ENCODE peak calls at places on chromosomes 3 and 15, in eight cellular contexts. E is breast epithelium, Z is heart left ventricle, O is fibroblast of lung, C is IMR-90, H is suprapubic skin, S is pancreas, N is lower lobe of right lung. K is an unnamed sample.

GRCh38 chr3:184145120-184145524 is 10.0 kb downstream of the EIF2B5 start:
- DNase-seq in E (peak), Z (no peak), O (peak), C (peak), H (no peak), S (no peak), N (peak), K (no peak)

GRCh38 chr3:12229144-12229871 is 59.6 kb upstream of the PPARG start:
- DNase-seq in E (peak), Z (no peak), O (no peak), C (no peak), H (no peak), S (no peak), N (no peak), K (no peak)

GRCh38 chr3:149449799-149450198 is 24.7 kb upstream of the TM4SF4 start:
- DNase-seq in E (no peak), Z (no peak), O (peak), C (peak), H (no peak), S (no peak), N (no peak), K (no peak)

GRCh38 chr3:111989061-111989678 is 9.6 kb upstream of the TAGLN3 start:
- DNase-seq in E (no peak), Z (no peak), O (peak), C (peak), H (no peak), S (no peak), N (no peak), K (no peak)

GRCh38 chr15:31269961-31270575 is 56.6 kb upstream of the KLF13 start:
- DNase-seq in E (peak), Z (peak), O (no peak), C (no peak), H (peak), S (no peak), N (no peak), K (no peak)

GRCh38 chr15:65962187-65962586 is 92.9 kb downstream of the RAB11A start:
- DNase-seq in E (no peak), Z (no peak), O (no peak), C (no peak), H (no peak), S (no peak), N (no peak), K (no peak)

GRCh38 chr3:192467230-192468186 is 259.8 kb downstream of the FGF12 start:
- DNase-seq in E (no peak), Z (peak), O (peak), C (peak), H (no peak), S (no peak), N (no peak), K (peak)

GRCh38 chr15:60854858-60855568 is 374.1 kb downstream of the RORA start:
- DNase-seq in E (no peak), Z (no peak), O (peak), C (peak), H (no peak), S (no peak), N (no peak), K (no peak)

GRCh38 chr3:21638488-21638887 is 112.5 kb downstream of the ZNF385D start:
- DNase-seq in E (no peak), Z (no peak), O (no peak), C (no peak), H (no peak), S (no peak), N (no peak), K (no peak)

GRCh38 chr3:64214002-64214696 is 11.1 kb downstream of the PRICKLE2 start:
- DNase-seq in E (peak), Z (peak), O (peak), C (peak), H (peak), S (no peak), N (peak), K (no peak)

GRCh38 chr3:64216706-64217105 is 8.6 kb downstream of the PRICKLE2 start:
- DNase-seq in E (no peak), Z (no peak), O (peak), C (peak), H (no peak), S (no peak), N (no peak), K (no peak)

GRCh38 chr3:64214697-64215018 is 10.6 kb downstream of the PRICKLE2 start:
- DNase-seq in E (peak), Z (no peak), O (peak), C (peak), H (peak), S (peak), N (no peak), K (no peak)

GRCh38 chr3:64215084-64215483 is 10.2 kb downstream of the PRICKLE2 start:
- DNase-seq in E (no peak), Z (no peak), O (no peak), C (no peak), H (no peak), S (no peak), N (no peak), K (no peak)

GRCh38 chr3:64215559-64215958 is 9.7 kb downstream of the PRICKLE2 start:
- DNase-seq in E (no peak), Z (no peak), O (no peak), C (no peak), H (no peak), S (no peak), N (no peak), K (no peak)
- H3K27ac ChIP-seq in E (peak), Z (no peak), O (peak), C (no peak), H (no peak), S (no peak), N (no peak), K (no peak)

GRCh38 chr3:43001094-43001553 is 22.0 kb downstream of the GASK1A start:
- DNase-seq in E (peak), Z (peak), O (peak), C (peak), H (peak), S (peak), N (peak), K (peak)
- H3K27ac ChIP-seq in E (peak), Z (peak), O (peak), C (peak), H (peak), S (no peak), N (peak), K (peak)

GRCh38 chr3:197567900-197568685 is 12.3 kb upstream of the BDH1 start:
- DNase-seq in E (no peak), Z (no peak), O (no peak), C (no peak), H (no peak), S (no peak), N (no peak), K (no peak)
- H3K27ac ChIP-seq in E (no peak), Z (no peak), O (no peak), C (no peak), H (no peak), S (no peak), N (no peak), K (peak)

GRCh38 chr15:68609618-68610017 is 30.8 kb downstream of the CORO2B start:
- DNase-seq in E (peak), Z (peak), O (no peak), C (no peak), H (peak), S (no peak), N (no peak), K (no peak)
- H3K27ac ChIP-seq in E (peak), Z (peak), O (no peak), C (no peak), H (peak), S (no peak), N (peak), K (peak)

DNA sequence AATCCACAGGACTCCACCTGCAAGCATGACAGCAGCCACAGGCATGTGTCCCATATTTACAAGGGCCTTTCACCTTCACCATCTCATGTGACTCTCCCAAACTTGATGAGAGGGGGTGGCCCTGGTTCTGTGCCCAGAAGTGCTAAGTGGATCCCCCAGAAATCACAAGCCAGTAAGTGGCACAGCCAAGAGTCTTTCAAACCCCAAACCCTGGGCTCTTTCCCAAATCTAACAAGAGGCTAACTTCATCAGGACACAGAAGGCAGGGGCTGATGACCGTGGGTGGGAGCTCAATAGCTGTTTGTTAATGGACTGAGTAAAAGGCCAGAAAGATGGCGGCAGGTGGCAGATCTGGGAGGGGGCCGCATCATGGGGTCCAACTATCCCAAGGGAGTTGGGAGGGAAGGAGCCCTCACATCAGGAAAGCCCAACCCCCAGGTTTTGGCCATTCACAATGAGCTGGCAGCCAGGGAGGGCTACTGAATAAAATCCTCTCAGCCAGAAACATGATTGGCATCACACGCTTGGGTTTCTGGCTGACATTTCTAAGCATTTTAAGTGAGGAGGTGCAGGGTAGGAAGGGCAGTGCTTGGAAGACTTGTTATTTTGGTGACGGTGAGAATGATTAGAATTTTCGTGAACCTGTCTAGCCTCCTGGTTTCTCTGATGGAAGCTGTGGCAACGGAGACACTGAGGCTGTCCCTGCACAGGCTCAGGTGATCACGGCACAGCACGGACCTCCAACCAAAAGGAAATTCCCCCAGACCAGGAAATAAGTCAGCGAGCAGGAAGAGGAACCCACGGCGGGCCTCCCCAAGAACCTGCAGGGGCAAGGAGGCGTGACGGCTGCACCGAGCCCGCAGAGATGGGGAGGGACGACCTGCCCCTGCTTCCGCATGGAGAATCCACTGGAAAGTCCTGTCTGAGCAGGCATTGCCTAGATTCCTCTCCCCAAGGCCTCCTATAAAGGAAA is 109.3 kb downstream of the OXNAD1 start:
- DNase-seq in E (no peak), Z (no peak), O (no peak), C (no peak), H (no peak), S (no peak), N (no peak), K (no peak)
- H3K27ac ChIP-seq in E (no peak), Z (peak), O (no peak), C (no peak), H (no peak), S (no peak), N (no peak), K (peak)

GRCh38 chr3:38139652-38140051 is 1.2 kb downstream of the MYD88 start:
- DNase-seq in E (no peak), Z (no peak), O (no peak), C (no peak), H (peak), S (no peak), N (peak), K (no peak)

GRCh38 chr3:38137615-38138346 is 680 bp upstream of the MYD88 start:
- DNase-seq in E (no peak), Z (no peak), O (peak), C (no peak), H (peak), S (peak), N (peak), K (no peak)

GRCh38 chr3:38138347-38139190 is at the start of gene MYD88:
- DNase-seq in E (peak), Z (peak), O (peak), C (peak), H (peak), S (peak), N (peak), K (peak)

GRCh38 chr3:38140326-38141172 is 2.1 kb downstream of the MYD88 start:
- DNase-seq in E (no peak), Z (no peak), O (no peak), C (no peak), H (peak), S (no peak), N (peak), K (no peak)

GRCh38 chr3:38139191-38139590 is 730 bp downstream of the MYD88 start:
- DNase-seq in E (no peak), Z (no peak), O (no peak), C (no peak), H (peak), S (no peak), N (peak), K (no peak)
- H3K27ac ChIP-seq in E (peak), Z (peak), O (peak), C (peak), H (peak), S (peak), N (peak), K (no peak)

GRCh38 chr3:36909181-36909580 is 35.7 kb downstream of the TRANK1 start:
- DNase-seq in E (no peak), Z (no peak), O (no peak), C (no peak), H (no peak), S (no peak), N (no peak), K (no peak)
- H3K27ac ChIP-seq in E (peak), Z (no peak), O (no peak), C (no peak), H (no peak), S (no peak), N (peak), K (no peak)

DNA sequence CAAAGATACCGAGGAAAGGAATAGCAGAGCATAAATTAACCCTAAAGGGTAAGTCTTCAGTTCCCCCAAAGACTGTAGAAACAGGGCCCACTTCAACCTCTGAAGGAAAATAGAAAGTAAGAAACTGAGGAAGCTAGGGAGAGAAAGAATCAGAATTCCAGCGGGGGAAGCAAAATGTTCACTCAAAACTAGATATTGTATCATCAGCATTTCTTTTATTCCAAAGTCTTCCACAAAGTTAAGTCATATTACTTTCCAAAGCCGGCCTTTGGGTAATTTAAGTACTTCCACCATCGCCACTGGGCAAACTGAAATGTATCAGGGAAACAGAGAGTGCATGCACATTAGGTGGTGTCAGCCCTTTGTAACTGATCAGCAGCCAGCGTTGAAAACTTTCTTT is 88.3 kb downstream of the RSL24D1 start:
- DNase-seq in E (no peak), Z (no peak), O (no peak), C (no peak), H (no peak), S (no peak), N (no peak), K (no peak)
- H3K27ac ChIP-seq in E (no peak), Z (no peak), O (no peak), C (no peak), H (no peak), S (no peak), N (no peak), K (no peak)

GRCh38 chr3:161171113-161171512 is 50.0 kb upstream of the NMD3 start:
- DNase-seq in E (no peak), Z (peak), O (peak), C (peak), H (no peak), S (no peak), N (no peak), K (no peak)
- H3K27ac ChIP-seq in E (no peak), Z (peak), O (no peak), C (no peak), H (no peak), S (no peak), N (no peak), K (no peak)

GRCh38 chr15:98923579-98923978 is 84.0 kb downstream of the PGPEP1L start:
- DNase-seq in E (no peak), Z (no peak), O (no peak), C (no peak), H (peak), S (no peak), N (no peak), K (no peak)

GRCh38 chr15:98923159-98923558 is 84.4 kb downstream of the PGPEP1L start:
- DNase-seq in E (no peak), Z (no peak), O (no peak), C (no peak), H (peak), S (peak), N (no peak), K (no peak)

GRCh38 chr15:98927057-98927456 is 80.5 kb downstream of the PGPEP1L start:
- DNase-seq in E (no peak), Z (no peak), O (no peak), C (peak), H (no peak), S (no peak), N (no peak), K (no peak)

GRCh38 chr15:98926236-98926635 is 81.4 kb downstream of the PGPEP1L start:
- DNase-seq in E (no peak), Z (no peak), O (no peak), C (no peak), H (no peak), S (no peak), N (no peak), K (no peak)

GRCh38 chr15:98924311-98925049 is 83.1 kb downstream of the PGPEP1L start:
- DNase-seq in E (no peak), Z (peak), O (no peak), C (no peak), H (no peak), S (no peak), N (no peak), K (no peak)
- H3K27ac ChIP-seq in E (peak), Z (peak), O (no peak), C (peak), H (peak), S (no peak), N (peak), K (no peak)

K was measured in caudate nucleus.